ENCODE peak calls at places on chromosomes 3 and 15, in six cellular contexts. F is astrocyte, O is PC-3, Z is upper lobe of right lung, K is right lobe of liver, H is HCT116. P is an unnamed sample.
A peak's percentile ranks its signal among the peaks of the same experiment; 100 is the strongest.

GRCh38 chr3:127768346-127769008 is 53.8 kb downstream of the MGLL start:
- DNase-seq in Z (peak; percentile 65), K (no peak), O (peak; percentile 95), H (no peak), F (peak; percentile 98), P (no peak)

GRCh38 chr3:127265581-127265981 is 22.3 kb downstream of the PRR20G start:
- DNase-seq in F (no peak), O (no peak), H (no peak), K (no peak), Z (no peak), P (no peak)

GRCh38 chr15:70932397-70932796 is 39.8 kb downstream of the LRRC49 start:
- DNase-seq in O (no peak), Z (no peak), K (no peak), F (no peak), H (no peak), P (no peak)

GRCh38 chr3:149989307-149989706 is 18.6 kb upstream of the PFN2 start:
- DNase-seq in F (no peak), K (no peak), H (no peak), Z (no peak), O (no peak), P (no peak)

GRCh38 chr15:58182460-58183163 is 44.4 kb downstream of the AQP9 start:
- DNase-seq in F (peak; percentile 7), K (peak; percentile 52), H (peak; percentile 48), O (peak; percentile 58), Z (no peak), P (peak; percentile 6)

GRCh38 chr3:17011774-17012338 is 127.1 kb downstream of the PLCL2 start:
- DNase-seq in H (no peak), K (no peak), F (no peak), O (no peak), Z (no peak), P (peak; percentile 42)

GRCh38 chr15:62212746-62213145 is 47.7 kb upstream of the C2CD4B start:
- DNase-seq in O (no peak), Z (no peak), K (no peak), H (no peak), F (no peak), P (no peak)

GRCh38 chr3:38088679-38089078 is 48.2 kb downstream of the ACAA1 start:
- DNase-seq in K (no peak), Z (no peak), F (no peak), O (no peak), H (no peak), P (no peak)

GRCh38 chr3:66603161-66603611 is 102.4 kb upstream of the LRIG1 start:
- DNase-seq in Z (no peak), K (no peak), O (peak; percentile 65), H (no peak), F (peak; percentile 86), P (no peak)

GRCh38 chr15:31161990-31162389 is 60.5 kb upstream of the TRPM1 start:
- DNase-seq in F (no peak), H (no peak), K (no peak), O (no peak), Z (no peak), P (no peak)

GRCh38 chr3:61864886-61865285 is 303.5 kb downstream of the PTPRG start:
- DNase-seq in F (peak; percentile 57), O (no peak), H (no peak), K (no peak), Z (no peak), P (no peak)

GRCh38 chr15:90868261-90868689 is at the start of gene FURIN:
- DNase-seq in K (no peak), H (peak; percentile 59), Z (no peak), F (no peak), O (peak; percentile 83), P (no peak)

GRCh38 chr3:157542711-157543485 is 39.7 kb upstream of the VEPH1 start:
- DNase-seq in H (no peak), K (peak; percentile 28), O (peak; percentile 85), F (peak; percentile 65), Z (peak; percentile 92), P (peak; percentile 89)

GRCh38 chr3:195461518-195462307 is 18.9 kb upstream of the ACAP2 start:
- DNase-seq in K (no peak), H (no peak), O (no peak), Z (no peak), F (no peak), P (no peak)

GRCh38 chr3:39383913-39384664 is 919 bp downstream of the SLC25A38 start:
- DNase-seq in K (peak; percentile 99), F (peak; percentile 83), Z (peak; percentile 99), O (peak; percentile 96), H (peak; percentile 82), P (peak; percentile 98)

GRCh38 chr15:28896944-28897343 is 11.2 kb downstream of the APBA2 start:
- DNase-seq in Z (no peak), H (no peak), K (no peak), F (peak; percentile 96), O (peak; percentile 83), P (no peak)

GRCh38 chr15:42273900-42274692 is 863 bp upstream of the TMEM87A start:
- DNase-seq in H (no peak), F (peak; percentile 76), Z (peak; percentile 83), K (peak; percentile 53), O (peak; percentile 51), P (peak; percentile 73)

GRCh38 chr3:128489860-128490649 is 2.9 kb downstream of the GATA2 start:
- DNase-seq in K (peak; percentile 29), Z (peak; percentile 69), H (no peak), F (no peak), O (peak; percentile 65), P (peak; percentile 71)

GRCh38 chr3:99413504-99413903 is 224.9 kb upstream of the COL8A1 start:
- DNase-seq in K (no peak), F (peak; percentile 73), Z (no peak), H (no peak), O (peak; percentile 59), P (no peak)

GRCh38 chr3:99920530-99921376 is 103.1 kb downstream of the CMSS1 start:
- DNase-seq in O (peak; percentile 45), Z (peak; percentile 65), F (no peak), K (peak; percentile 82), H (no peak), P (peak; percentile 55)

GRCh38 chr3:30617069-30617468 is 10.7 kb downstream of the TGFBR2 start:
- DNase-seq in O (no peak), Z (no peak), F (no peak), H (no peak), K (no peak), P (no peak)
- H3K4me1 ChIP-seq in O (peaks cover 40% of the 10 kb centered on the region), Z (peaks cover 92% of the 10 kb centered on the region), F (peaks cover 21% of the 10 kb centered on the region), H (peaks cover 99% of the 10 kb centered on the region), K (no peaks in the 10 kb centered on the region), P (peaks cover 25% of the 10 kb centered on the region)

DNA sequence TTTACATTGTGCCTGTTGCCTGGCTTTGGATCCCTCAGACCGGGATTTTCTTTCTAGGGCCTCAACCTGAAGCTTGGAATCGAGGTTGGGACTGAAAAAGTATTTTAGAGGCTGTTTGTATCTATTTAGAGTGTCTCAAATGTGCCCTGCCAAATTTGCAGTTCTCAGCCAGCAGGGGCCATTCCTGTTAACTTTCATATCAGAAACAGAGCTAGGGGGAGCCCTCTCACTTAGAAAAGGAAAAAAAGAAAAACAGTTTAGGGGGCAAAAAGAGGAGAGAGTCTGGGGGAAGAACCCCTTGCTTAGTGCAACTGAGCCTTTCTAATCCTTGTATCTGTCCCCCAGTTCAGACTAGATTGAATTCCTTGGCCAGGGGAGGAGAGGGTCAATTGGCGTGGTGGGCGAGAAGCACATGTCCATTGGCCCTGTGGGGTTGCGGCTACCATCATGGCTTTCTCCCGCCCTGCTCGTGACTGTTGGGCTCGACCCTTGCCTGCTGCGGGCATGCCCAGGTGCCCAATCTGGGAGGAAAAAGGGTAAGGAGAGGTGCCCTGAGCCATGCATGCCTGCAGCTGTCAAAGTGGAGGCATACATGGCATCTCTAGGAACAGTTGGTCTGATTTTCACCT is 101.6 kb downstream of the CFAP44 start:
- DNase-seq in Z (no peak), O (peak; percentile 17), F (no peak), K (no peak), H (no peak), P (no peak)
- TF ChIP-seq CTCF in Z (no peak), O (peak; percentile 64), F (no peak), K (no peak), H (peak; percentile 26), P (no peak)

DNA sequence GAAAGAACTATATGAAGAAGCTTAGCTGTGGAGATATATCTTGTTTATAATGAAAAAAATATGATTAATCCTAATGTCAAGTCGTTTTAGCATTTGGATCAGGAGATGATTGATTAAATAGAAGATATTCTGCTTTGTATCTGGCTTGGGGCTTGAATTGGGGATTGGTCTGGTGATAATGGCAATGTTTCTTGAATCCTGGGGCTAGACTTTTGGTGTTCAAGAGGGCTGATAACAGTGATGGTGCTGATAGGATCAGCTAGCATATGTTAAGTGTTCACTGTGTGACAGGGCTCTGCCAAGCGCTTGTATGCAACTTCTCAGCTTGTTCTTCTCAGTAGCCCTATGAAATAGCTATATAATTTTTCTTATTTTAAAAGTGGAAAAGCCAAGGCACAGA is 20.2 kb downstream of the CNOT10 start:
- DNase-seq in H (no peak), O (no peak), Z (no peak), K (no peak), F (no peak), P (no peak)
- H3K4me3 ChIP-seq in H (no peak overlapping the region), O (no peak overlapping the region), Z (no peak overlapping the region), K (no peak overlapping the region), F (no peak overlapping the region), P (no peak overlapping the region)

GRCh38 chr3:186362988-186363387 is 954 bp upstream of the DGKG start:
- DNase-seq in K (no peak), Z (no peak), H (no peak), O (no peak), F (peak; percentile 47), P (no peak)

GRCh38 chr3:186361612-186362408 is at the start of gene DGKG:
- DNase-seq in Z (peak; percentile 83), O (peak; percentile 29), H (no peak), K (peak; percentile 65), F (no peak), P (peak; percentile 60)

GRCh38 chr3:186360779-186361178 is 1.3 kb downstream of the DGKG start:
- DNase-seq in H (no peak), F (no peak), O (no peak), K (peak; percentile 33), Z (no peak), P (no peak)

GRCh38 chr3:186362409-186362757 is 349 bp upstream of the DGKG start:
- DNase-seq in K (no peak), O (no peak), Z (no peak), H (no peak), F (no peak), P (no peak)

DNA sequence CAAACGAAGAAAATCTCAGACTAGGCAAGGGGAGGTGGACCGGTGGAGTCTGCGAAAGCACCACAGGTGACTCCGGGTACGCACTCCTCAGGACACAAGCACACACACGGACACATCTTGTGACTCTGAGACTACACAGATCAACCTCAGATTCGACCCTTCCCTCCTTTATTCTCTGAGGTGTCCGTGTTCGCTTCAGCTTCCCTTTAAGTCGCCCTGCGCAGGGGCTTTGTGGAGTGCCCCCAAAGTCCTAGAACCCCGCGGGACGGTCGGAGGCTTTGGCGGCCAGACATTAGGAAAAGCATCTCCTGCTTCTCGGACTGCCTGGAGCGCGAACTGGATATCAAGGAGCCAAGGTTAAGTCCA is 805 bp downstream of the DGKG start:
- DNase-seq in O (no peak), F (no peak), Z (no peak), H (no peak), K (no peak), P (no peak)
- H3K4me1 ChIP-seq in O (peaks cover 5% of the 10 kb centered on the region), F (peaks cover 19% of the 10 kb centered on the region), Z (peaks cover 7% of the 10 kb centered on the region), H (no peaks in the 10 kb centered on the region), K (no peaks in the 10 kb centered on the region), P (no peaks in the 10 kb centered on the region)

GRCh38 chr15:69359724-69360123 is 54.4 kb upstream of the KIF23 start:
- DNase-seq in H (no peak), F (peak; percentile 47), K (no peak), Z (no peak), O (no peak), P (no peak)
- TF ChIP-seq CTCF in H (no peak), F (no peak), K (no peak), Z (no peak), O (no peak), P (no peak)